ENCODE peak calls at places on chromosomes 5 and 9, in five cellular contexts. B is WTC11; D is activated CD8-positive, alpha-beta memory T cell treated with anti-CD3 and anti-CD28 coated beads for 1 hour; I is CD8-positive, alpha-beta memory T cell; V is SK-N-DZ. M is an unnamed sample.

GRCh38 chr5:62731011-62731410 is 152.4 kb downstream of the LRRC70 start:
- DNase-seq in B (no peak), D (no peak), I (no peak), V (no peak), M (no peak)

GRCh38 chr9:33273972-33274328 is 9.1 kb downstream of the CHMP5 start:
- DNase-seq in B (no peak), D (no peak), I (no peak), V (no peak), M (no peak)

GRCh38 chr9:130896233-130897012 is at the start of gene QRFP:
- DNase-seq in B (no peak), D (no peak), I (no peak), V (no peak), M (no peak)

GRCh38 chr5:95786821-95787408 is 35.6 kb downstream of the GLRX start:
- DNase-seq in B (no peak), D (no peak), I (no peak), V (no peak), M (no peak)

GRCh38 chr5:2017540-2018389 is 135.0 kb upstream of the IRX4 start:
- DNase-seq in B (peak; percentile 51), D (no peak), I (no peak), V (no peak), M (no peak)

GRCh38 chr9:90054810-90055209 is 450.0 kb downstream of the GADD45G start:
- DNase-seq in B (no peak), D (no peak), I (no peak), V (no peak), M (no peak)

GRCh38 chr5:35117960-35118359 is 70.2 kb upstream of the AGXT2 start:
- DNase-seq in B (no peak), D (no peak), I (no peak), V (no peak), M (no peak)

GRCh38 chr5:574906-575305 is 37.2 kb upstream of the CEP72 start:
- DNase-seq in B (no peak), D (no peak), I (no peak), V (no peak), M (no peak)

GRCh38 chr5:125059255-125060050 is 313.0 kb upstream of the ZNF608 start:
- DNase-seq in B (no peak), D (no peak), I (no peak), V (peak; percentile 65), M (no peak)

GRCh38 chr5:64690104-64690416 is 243 bp upstream of the SHISAL2B start:
- DNase-seq in B (no peak), D (no peak), I (no peak), V (no peak), M (no peak)

GRCh38 chr5:171155621-171156020 is 153.4 kb upstream of the TLX3 start:
- DNase-seq in B (no peak), D (no peak), I (no peak), V (no peak), M (no peak)

GRCh38 chr9:131554865-131555351 is 9.6 kb downstream of the PRRT1B start:
- DNase-seq in B (no peak), D (no peak), I (no peak), V (no peak), M (no peak)

GRCh38 chr5:151740336-151740942 is 18.0 kb downstream of the ATOX1 start:
- DNase-seq in B (peak; percentile 56), D (no peak), I (peak; percentile 62), V (peak; percentile 58), M (peak; percentile 79)

GRCh38 chr9:77896269-77897245 is 135.1 kb downstream of the GNAQ start:
- DNase-seq in B (no peak), D (no peak), I (no peak), V (no peak), M (no peak)

GRCh38 chr5:167050568-167051214 is 1240.8 kb upstream of the WWC1 start:
- DNase-seq in B (peak; percentile 57), D (no peak), I (no peak), V (no peak), M (no peak)

GRCh38 chr9:123337971-123338370 is 18.0 kb upstream of the CRB2 start:
- DNase-seq in B (no peak), D (no peak), I (no peak), V (no peak), M (no peak)

GRCh38 chr5:136174021-136174659 is 18.8 kb downstream of the SMIM32 start:
- DNase-seq in B (no peak), D (no peak), I (no peak), V (peak; percentile 35), M (no peak)